ENCODE peak calls at places on chromosomes 12 and 14, in ten cellular contexts. H is fibroblast of lung; Q is CD8-positive, alpha-beta T cell; A is sigmoid colon; V is cardiac muscle cell; E is SJCRH30; I is pancreas; M is OCI-LY7; P is HCT116; T is GM23248. R is an unnamed sample. For H3K36me3, the result is how much of the 10 kb centered on the place peaks cover.

GRCh38 chr12:111024205-111024794 is 103.9 kb upstream of the MYL2 start:
- DNase-seq in H (peak), Q (peak), A (peak), V (peak), E (peak), I (peak), M (peak), P (peak), T (peak), R (peak)

GRCh38 chr14:95727084-95727700 is 13.3 kb upstream of the TCL1A start:
- DNase-seq in H (no peak), Q (no peak), A (no peak), V (no peak), E (no peak), I (peak), M (no peak), P (no peak), T (no peak), R (no peak)

GRCh38 chr12:108099085-108099484 is 30.0 kb upstream of the WSCD2 start:
- DNase-seq in H (no peak), Q (no peak), A (no peak), V (peak), E (no peak), I (no peak), M (no peak), P (no peak), T (peak), R (peak)

GRCh38 chr12:54394281-54394719 is 9.8 kb upstream of the ZNF385A start:
- DNase-seq in H (peak), Q (no peak), A (no peak), V (peak), E (peak), I (no peak), M (peak), P (peak), T (peak), R (peak)

GRCh38 chr14:105329411-105330200 is 15.1 kb downstream of the PACS2 start:
- DNase-seq in H (no peak), Q (no peak), A (no peak), V (no peak), E (no peak), I (no peak), M (no peak), P (no peak), T (no peak), R (no peak)

GRCh38 chr12:28180791-28181190 is 9.5 kb upstream of the CCDC91 start:
- DNase-seq in H (peak), Q (no peak), A (no peak), V (no peak), E (no peak), I (no peak), M (no peak), P (no peak), T (no peak), R (no peak)

GRCh38 chr14:56608682-56609081 is 29.1 kb downstream of the TMEM260 start:
- DNase-seq in H (peak), Q (no peak), A (no peak), V (no peak), E (peak), I (no peak), M (peak), P (peak), T (no peak), R (peak)

GRCh38 chr12:122423258-122424165 is 1.0 kb upstream of the CLIP1 start:
- DNase-seq in H (peak), Q (no peak), A (peak), V (peak), E (peak), I (no peak), M (peak), P (peak), T (peak), R (peak)

GRCh38 chr12:44193281-44193680 is 357.4 kb downstream of the TMEM117 start:
- DNase-seq in H (no peak), Q (no peak), A (no peak), V (no peak), E (no peak), I (no peak), M (no peak), P (no peak), T (no peak), R (no peak)

GRCh38 chr14:64060199-64060545 is 207.4 kb downstream of the SYNE2 start:
- DNase-seq in H (no peak), Q (no peak), A (no peak), V (no peak), E (no peak), I (no peak), M (no peak), P (no peak), T (no peak), R (no peak)
- H3K27ac ChIP-seq in H (no peak), Q (no peak), A (no peak), V (no peak), E (peak), I (no peak), M (no peak), P (no peak), T (no peak), R (no peak)

GRCh38 chr14:21498540-21499526 is 12.3 kb downstream of the METTL3 start:
- DNase-seq in H (peak), Q (no peak), A (no peak), V (peak), E (peak), I (no peak), M (peak), P (peak), T (peak), R (peak)

GRCh38 chr14:21496453-21496852 is 14.7 kb downstream of the METTL3 start:
- DNase-seq in H (peak), Q (no peak), A (no peak), V (peak), E (no peak), I (no peak), M (no peak), P (no peak), T (no peak), R (no peak)

GRCh38 chr14:21494902-21495762 is 16.0 kb downstream of the METTL3 start:
- DNase-seq in H (peak), Q (no peak), A (no peak), V (peak), E (no peak), I (no peak), M (no peak), P (no peak), T (peak), R (no peak)
- H3K36me3 ChIP-seq in H (under half), Q (under half), A (half or more), V (half or more), E (half or more), I (under half), M (half or more), P (under half), T (half or more), R (half or more)

GRCh38 chr14:68711551-68712437 is 81.1 kb downstream of the ZFP36L1 start:
- DNase-seq in H (no peak), Q (no peak), A (peak), V (no peak), E (no peak), I (no peak), M (no peak), P (no peak), T (no peak), R (peak)
- H3K27ac ChIP-seq in H (no peak), Q (no peak), A (no peak), V (no peak), E (no peak), I (no peak), M (no peak), P (no peak), T (no peak), R (peak)

GRCh38 chr14:45972416-45972815 is 679.2 kb downstream of the RPL10L start:
- DNase-seq in H (no peak), Q (no peak), A (no peak), V (no peak), E (no peak), I (no peak), M (no peak), P (no peak), T (no peak), R (no peak)
- H3K36me3 ChIP-seq in H (under half), Q (under half), A (under half), V (under half), E (under half), I (under half), M (under half), P (under half), T (under half), R (under half)

GRCh38 chr14:100661340-100661712 is 65.4 kb upstream of the DLK1 start:
- DNase-seq in H (no peak), Q (no peak), A (peak), V (no peak), E (no peak), I (no peak), M (no peak), P (no peak), T (no peak), R (no peak)

GRCh38 chr14:100659345-100660001 is 67.2 kb upstream of the DLK1 start:
- DNase-seq in H (no peak), Q (no peak), A (no peak), V (no peak), E (no peak), I (no peak), M (no peak), P (no peak), T (no peak), R (no peak)

GRCh38 chr14:100662850-100663527 is 63.7 kb upstream of the DLK1 start:
- DNase-seq in H (peak), Q (peak), A (peak), V (peak), E (peak), I (peak), M (peak), P (peak), T (peak), R (peak)

GRCh38 chr14:100658514-100658886 is 68.2 kb upstream of the DLK1 start:
- DNase-seq in H (no peak), Q (no peak), A (no peak), V (no peak), E (no peak), I (no peak), M (no peak), P (no peak), T (no peak), R (no peak)

GRCh38 chr14:100660498-100661339 is 66.0 kb upstream of the DLK1 start:
- DNase-seq in H (peak), Q (no peak), A (no peak), V (no peak), E (no peak), I (no peak), M (no peak), P (peak), T (peak), R (peak)
- H3K27ac ChIP-seq in H (no peak), Q (no peak), A (no peak), V (no peak), E (no peak), I (no peak), M (no peak), P (peak), T (no peak), R (no peak)

GRCh38 chr12:50672158-50672557 is 91.7 kb upstream of the ATF1 start:
- DNase-seq in H (no peak), Q (no peak), A (no peak), V (no peak), E (no peak), I (no peak), M (no peak), P (no peak), T (no peak), R (no peak)
- H3K36me3 ChIP-seq in H (under half), Q (under half), A (under half), V (under half), E (under half), I (under half), M (under half), P (under half), T (under half), R (under half)